ENCODE peak calls at places on chromosome 11, in nine cellular contexts. One of them, this sample, is unnamed.

GRCh38 chr11:113684558-113684957 is 21.6 kb downstream of the TMPRSS5 start:
- DNase-seq in Peyer's patch: no peak
- DNase-seq in uterus: no peak
- DNase-seq in HCT116: no peak
- DNase-seq in testis: no peak
- DNase-seq in body of pancreas: no peak
- DNase-seq in sigmoid colon: no peak
- DNase-seq in adrenal gland: no peak
- DNase-seq in A549: no peak
- DNase-seq in this sample: no peak

GRCh38 chr11:119100246-119100959 is 1.2 kb downstream of the DPAGT1 start:
- DNase-seq in Peyer's patch: peak; percentile 41
- DNase-seq in uterus: no peak
- DNase-seq in HCT116: peak; percentile 61
- DNase-seq in testis: no peak
- DNase-seq in body of pancreas: peak; percentile 40
- DNase-seq in sigmoid colon: no peak
- DNase-seq in adrenal gland: no peak
- DNase-seq in A549: peak; percentile 50
- DNase-seq in this sample: no peak

GRCh38 chr11:72864692-72865655 is 50.8 kb downstream of the ATG16L2 start:
- DNase-seq in Peyer's patch: no peak
- DNase-seq in uterus: no peak
- DNase-seq in HCT116: no peak
- DNase-seq in testis: no peak
- DNase-seq in body of pancreas: no peak
- DNase-seq in sigmoid colon: no peak
- DNase-seq in adrenal gland: no peak
- DNase-seq in A549: no peak
- DNase-seq in this sample: no peak

GRCh38 chr11:118679483-118679882 is at the start of gene TREH:
- DNase-seq in Peyer's patch: peak; percentile 91
- DNase-seq in uterus: no peak
- DNase-seq in HCT116: no peak
- DNase-seq in testis: no peak
- DNase-seq in body of pancreas: peak; percentile 85
- DNase-seq in sigmoid colon: no peak
- DNase-seq in adrenal gland: no peak
- DNase-seq in A549: no peak
- DNase-seq in this sample: no peak

GRCh38 chr11:103450241-103450640 is 341.0 kb downstream of the DYNC2H1 start:
- DNase-seq in Peyer's patch: no peak
- DNase-seq in uterus: no peak
- DNase-seq in HCT116: no peak
- DNase-seq in testis: no peak
- DNase-seq in body of pancreas: no peak
- DNase-seq in sigmoid colon: no peak
- DNase-seq in adrenal gland: no peak
- DNase-seq in A549: no peak
- DNase-seq in this sample: no peak

GRCh38 chr11:11380883-11381282 is 27.8 kb upstream of the CSNK2A3 start:
- DNase-seq in Peyer's patch: no peak
- DNase-seq in uterus: no peak
- DNase-seq in HCT116: no peak
- DNase-seq in testis: no peak
- DNase-seq in body of pancreas: no peak
- DNase-seq in sigmoid colon: no peak
- DNase-seq in adrenal gland: peak; percentile 60
- DNase-seq in A549: no peak
- DNase-seq in this sample: no peak

GRCh38 chr11:12007769-12008737 is at the start of gene DKK3:
- DNase-seq in Peyer's patch: no peak
- DNase-seq in uterus: no peak
- DNase-seq in HCT116: no peak
- DNase-seq in testis: peak; percentile 26
- DNase-seq in body of pancreas: no peak
- DNase-seq in sigmoid colon: no peak
- DNase-seq in adrenal gland: no peak
- DNase-seq in A549: no peak
- DNase-seq in this sample: peak; percentile 86

GRCh38 chr11:112734207-112734606 is 227.0 kb upstream of the NCAM1 start:
- DNase-seq in Peyer's patch: no peak
- DNase-seq in uterus: no peak
- DNase-seq in HCT116: no peak
- DNase-seq in testis: peak; percentile 43
- DNase-seq in body of pancreas: no peak
- DNase-seq in sigmoid colon: no peak
- DNase-seq in adrenal gland: no peak
- DNase-seq in A549: no peak
- DNase-seq in this sample: no peak

GRCh38 chr11:122779047-122779629 is 59.2 kb upstream of the CRTAM start:
- DNase-seq in Peyer's patch: no peak
- DNase-seq in uterus: no peak
- DNase-seq in HCT116: no peak
- DNase-seq in testis: no peak
- DNase-seq in body of pancreas: no peak
- DNase-seq in sigmoid colon: no peak
- DNase-seq in adrenal gland: no peak
- DNase-seq in A549: no peak
- DNase-seq in this sample: no peak

GRCh38 chr11:44621140-44621681 is 55.7 kb downstream of the CD82 start:
- DNase-seq in Peyer's patch: peak; percentile 90
- DNase-seq in uterus: peak; percentile 72
- DNase-seq in HCT116: peak; percentile 41
- DNase-seq in testis: peak; percentile 86
- DNase-seq in body of pancreas: peak; percentile 51
- DNase-seq in sigmoid colon: peak; percentile 83
- DNase-seq in adrenal gland: peak; percentile 90
- DNase-seq in A549: peak; percentile 82
- DNase-seq in this sample: peak; percentile 67

GRCh38 chr11:19919050-19919561 is 206.5 kb downstream of the NAV2 start:
- DNase-seq in Peyer's patch: no peak
- DNase-seq in uterus: peak; percentile 40
- DNase-seq in HCT116: no peak
- DNase-seq in testis: no peak
- DNase-seq in body of pancreas: peak; percentile 59
- DNase-seq in sigmoid colon: peak; percentile 85
- DNase-seq in adrenal gland: peak; percentile 65
- DNase-seq in A549: peak; percentile 32
- DNase-seq in this sample: peak; percentile 76

GRCh38 chr11:76376746-76377558 is 4.0 kb downstream of the THAP12 start:
- DNase-seq in Peyer's patch: no peak
- DNase-seq in uterus: no peak
- DNase-seq in HCT116: no peak
- DNase-seq in testis: no peak
- DNase-seq in body of pancreas: no peak
- DNase-seq in sigmoid colon: no peak
- DNase-seq in adrenal gland: no peak
- DNase-seq in A549: no peak
- DNase-seq in this sample: no peak

GRCh38 chr11:76379811-76380160 is 1.1 kb downstream of the THAP12 start:
- DNase-seq in Peyer's patch: no peak
- DNase-seq in uterus: no peak
- DNase-seq in HCT116: no peak
- DNase-seq in testis: no peak
- DNase-seq in body of pancreas: no peak
- DNase-seq in sigmoid colon: no peak
- DNase-seq in adrenal gland: no peak
- DNase-seq in A549: no peak
- DNase-seq in this sample: no peak

GRCh38 chr11:76382209-76382608 is 1.1 kb downstream of the GVQW3 start:
- DNase-seq in Peyer's patch: no peak
- DNase-seq in uterus: no peak
- DNase-seq in HCT116: no peak
- DNase-seq in testis: no peak
- DNase-seq in body of pancreas: no peak
- DNase-seq in sigmoid colon: no peak
- DNase-seq in adrenal gland: no peak
- DNase-seq in A549: no peak
- DNase-seq in this sample: no peak

GRCh38 chr11:76380161-76380976 is 563 bp downstream of the THAP12 start:
- DNase-seq in Peyer's patch: no peak
- DNase-seq in uterus: no peak
- DNase-seq in HCT116: no peak
- DNase-seq in testis: peak; percentile 54
- DNase-seq in body of pancreas: no peak
- DNase-seq in sigmoid colon: peak; percentile 64
- DNase-seq in adrenal gland: peak; percentile 60
- DNase-seq in A549: peak; percentile 23
- DNase-seq in this sample: no peak

DNA sequence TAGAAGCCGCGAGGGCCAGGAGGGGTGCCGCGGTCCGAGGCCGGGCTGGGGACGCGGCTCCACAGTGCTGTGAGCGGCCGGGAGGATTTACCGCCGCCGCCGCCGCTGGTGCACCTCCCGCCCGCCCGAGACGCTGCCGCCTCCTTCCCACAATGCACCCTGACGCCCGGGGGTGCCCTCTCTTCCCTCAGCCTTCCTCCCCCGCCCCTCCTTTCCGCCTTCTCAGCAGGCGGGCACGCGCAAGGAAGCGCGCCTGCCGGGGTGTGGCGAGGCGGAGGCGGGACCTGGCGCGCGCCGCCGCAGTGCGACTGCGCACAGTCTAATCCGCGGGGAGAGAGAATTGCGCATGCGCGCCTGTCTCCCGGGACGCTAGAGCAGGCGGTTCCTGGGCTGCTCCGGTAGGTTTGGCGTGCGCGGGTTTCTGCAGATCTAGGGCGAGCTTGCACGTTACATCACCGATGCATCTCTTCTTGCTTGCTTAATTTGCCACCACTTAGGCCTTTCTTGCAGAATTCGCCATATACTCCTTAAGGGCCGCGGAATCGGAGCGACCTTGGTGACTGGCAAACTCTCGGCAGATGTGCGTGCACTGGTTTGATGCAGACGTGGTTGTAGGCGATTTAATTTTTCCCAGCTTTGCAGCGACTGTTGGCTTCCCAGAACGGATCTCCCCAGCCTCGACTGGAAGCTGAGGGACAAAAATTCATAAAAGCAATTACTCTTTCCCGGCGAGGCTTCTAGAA is at the start of the genes GVQW3 and THAP12:
- DNase-seq in Peyer's patch: peak; percentile 98
- DNase-seq in uterus: peak; percentile 98
- DNase-seq in HCT116: peak; percentile 93
- DNase-seq in testis: peak; percentile 97
- DNase-seq in body of pancreas: peak; percentile 99
- DNase-seq in sigmoid colon: peak; percentile 99
- DNase-seq in adrenal gland: peak; percentile 98
- DNase-seq in A549: peak; percentile 99
- DNase-seq in this sample: peak; percentile 97
- TF ChIP-seq POLR2A in Peyer's patch: peak; percentile 6
- TF ChIP-seq POLR2A in uterus: peak; percentile 81
- TF ChIP-seq POLR2A in HCT116: peak; percentile 91
- TF ChIP-seq POLR2A in testis: peak; percentile 74
- TF ChIP-seq POLR2A in body of pancreas: peak; percentile 49
- TF ChIP-seq POLR2A in sigmoid colon: no peak
- TF ChIP-seq POLR2A in adrenal gland: peak; percentile 62
- TF ChIP-seq POLR2A in A549: peak; percentile 90
- TF ChIP-seq POLR2A in this sample: peak; percentile 3

DNA sequence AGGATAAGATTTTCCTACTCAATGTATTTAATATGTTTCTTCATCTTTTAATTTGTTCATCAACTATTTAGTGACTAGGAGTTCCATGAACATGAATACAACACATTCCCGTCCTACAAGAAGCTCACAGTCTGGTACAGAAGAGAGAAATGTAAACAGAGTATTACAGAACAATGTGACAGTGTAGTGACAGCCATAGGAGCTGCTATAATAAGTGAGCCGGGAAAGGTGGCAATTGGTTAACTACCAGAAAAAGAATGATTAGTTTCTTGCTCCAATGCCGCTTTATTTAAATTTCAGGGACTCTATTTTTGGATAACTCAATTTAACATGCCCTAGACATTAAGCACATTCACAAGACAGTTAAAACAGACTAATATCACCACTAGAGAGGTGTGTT is 192.3 kb downstream of the CADM1 start:
- DNase-seq in Peyer's patch: no peak
- DNase-seq in uterus: no peak
- DNase-seq in HCT116: no peak
- DNase-seq in testis: no peak
- DNase-seq in body of pancreas: no peak
- DNase-seq in sigmoid colon: no peak
- DNase-seq in adrenal gland: no peak
- DNase-seq in A549: no peak
- DNase-seq in this sample: no peak
- H3K27ac ChIP-seq in Peyer's patch: no peak overlapping the region
- H3K27ac ChIP-seq in uterus: no peak overlapping the region
- H3K27ac ChIP-seq in HCT116: no peak overlapping the region
- H3K27ac ChIP-seq in testis: no peak overlapping the region
- H3K27ac ChIP-seq in body of pancreas: no peak overlapping the region
- H3K27ac ChIP-seq in sigmoid colon: no peak overlapping the region
- H3K27ac ChIP-seq in adrenal gland: no peak overlapping the region
- H3K27ac ChIP-seq in A549: no peak overlapping the region
- H3K27ac ChIP-seq in this sample: no peak overlapping the region

GRCh38 chr11:65562788-65563187 is 4.6 kb upstream of the LTBP3 start:
- DNase-seq in Peyer's patch: no peak
- DNase-seq in uterus: no peak
- DNase-seq in HCT116: no peak
- DNase-seq in testis: no peak
- DNase-seq in body of pancreas: no peak
- DNase-seq in sigmoid colon: no peak
- DNase-seq in adrenal gland: no peak
- DNase-seq in A549: no peak
- DNase-seq in this sample: no peak

GRCh38 chr11:65569164-65569972 is 909 bp upstream of the ZNRD2 start:
- DNase-seq in Peyer's patch: no peak
- DNase-seq in uterus: no peak
- DNase-seq in HCT116: no peak
- DNase-seq in testis: no peak
- DNase-seq in body of pancreas: no peak
- DNase-seq in sigmoid colon: no peak
- DNase-seq in adrenal gland: no peak
- DNase-seq in A549: no peak
- DNase-seq in this sample: no peak

GRCh38 chr11:65563606-65564005 is 5.4 kb upstream of the LTBP3 start:
- DNase-seq in Peyer's patch: no peak
- DNase-seq in uterus: no peak
- DNase-seq in HCT116: no peak
- DNase-seq in testis: no peak
- DNase-seq in body of pancreas: no peak
- DNase-seq in sigmoid colon: no peak
- DNase-seq in adrenal gland: no peak
- DNase-seq in A549: no peak
- DNase-seq in this sample: no peak

GRCh38 chr11:65562020-65562419 is 3.9 kb upstream of the LTBP3 start:
- DNase-seq in Peyer's patch: no peak
- DNase-seq in uterus: no peak
- DNase-seq in HCT116: no peak
- DNase-seq in testis: no peak
- DNase-seq in body of pancreas: no peak
- DNase-seq in sigmoid colon: no peak
- DNase-seq in adrenal gland: no peak
- DNase-seq in A549: no peak
- DNase-seq in this sample: no peak

GRCh38 chr11:65565624-65566453 is 4.4 kb upstream of the ZNRD2 start:
- DNase-seq in Peyer's patch: no peak
- DNase-seq in uterus: no peak
- DNase-seq in HCT116: no peak
- DNase-seq in testis: no peak
- DNase-seq in body of pancreas: no peak
- DNase-seq in sigmoid colon: no peak
- DNase-seq in adrenal gland: no peak
- DNase-seq in A549: no peak
- DNase-seq in this sample: no peak
- H3K4me3 ChIP-seq in Peyer's patch: no peak overlapping the region
- H3K4me3 ChIP-seq in uterus: no peak overlapping the region
- H3K4me3 ChIP-seq in HCT116: no peak overlapping the region
- H3K4me3 ChIP-seq in testis: no peak overlapping the region
- H3K4me3 ChIP-seq in body of pancreas: no peak overlapping the region
- H3K4me3 ChIP-seq in sigmoid colon: no peak overlapping the region
- H3K4me3 ChIP-seq in adrenal gland: no peak overlapping the region
- H3K4me3 ChIP-seq in A549: no peak overlapping the region
- H3K4me3 ChIP-seq in this sample: no peak overlapping the region

GRCh38 chr11:108364159-108364558 is 103.2 kb downstream of the C11orf65 start:
- DNase-seq in Peyer's patch: no peak
- DNase-seq in uterus: no peak
- DNase-seq in HCT116: no peak
- DNase-seq in testis: no peak
- DNase-seq in body of pancreas: no peak
- DNase-seq in sigmoid colon: no peak
- DNase-seq in adrenal gland: no peak
- DNase-seq in A549: no peak
- DNase-seq in this sample: no peak
- TF ChIP-seq POLR2A in Peyer's patch: no peak
- TF ChIP-seq POLR2A in uterus: no peak
- TF ChIP-seq POLR2A in HCT116: no peak
- TF ChIP-seq POLR2A in testis: no peak
- TF ChIP-seq POLR2A in body of pancreas: no peak
- TF ChIP-seq POLR2A in sigmoid colon: no peak
- TF ChIP-seq POLR2A in adrenal gland: no peak
- TF ChIP-seq POLR2A in A549: no peak
- TF ChIP-seq POLR2A in this sample: no peak

This sample was measured in breast epithelium.